ENCODE peak calls at places on chromosomes 3 and 15, in eight cellular contexts. One of them, this sample, is unnamed. For H3K9me3, H3K27me3 and H3K4me1, the result is how much of the 10 kb centered on the place peaks cover.

GRCh38 chr3:172751188-172751571 is 654 bp downstream of the ECT2 start:
- DNase-seq in CD8-positive, alpha-beta T cell: no peak
- DNase-seq in H9: no peak
- DNase-seq in RWPE2: no peak
- DNase-seq in adrenal gland: no peak
- DNase-seq in gastrocnemius medialis: no peak
- DNase-seq in fibroblast of lung: no peak
- DNase-seq in K562: peak
- DNase-seq in this sample: no peak

GRCh38 chr15:75945953-75946352 is 42.3 kb downstream of the FBXO22 start:
- DNase-seq in CD8-positive, alpha-beta T cell: no peak
- DNase-seq in H9: no peak
- DNase-seq in RWPE2: no peak
- DNase-seq in adrenal gland: no peak
- DNase-seq in gastrocnemius medialis: no peak
- DNase-seq in fibroblast of lung: peak
- DNase-seq in K562: no peak
- DNase-seq in this sample: no peak

GRCh38 chr15:27681038-27681437 is 418.1 kb downstream of the OCA2 start:
- DNase-seq in CD8-positive, alpha-beta T cell: no peak
- DNase-seq in H9: no peak
- DNase-seq in RWPE2: no peak
- DNase-seq in adrenal gland: no peak
- DNase-seq in gastrocnemius medialis: no peak
- DNase-seq in fibroblast of lung: peak
- DNase-seq in K562: no peak
- DNase-seq in this sample: no peak

GRCh38 chr3:107978116-107979057 is 112.4 kb downstream of the CD47 start:
- DNase-seq in CD8-positive, alpha-beta T cell: no peak
- DNase-seq in H9: no peak
- DNase-seq in RWPE2: no peak
- DNase-seq in adrenal gland: no peak
- DNase-seq in gastrocnemius medialis: no peak
- DNase-seq in fibroblast of lung: no peak
- DNase-seq in K562: no peak
- DNase-seq in this sample: peak

GRCh38 chr3:39289107-39289506 is 9.3 kb upstream of the CX3CR1 start:
- DNase-seq in CD8-positive, alpha-beta T cell: no peak
- DNase-seq in H9: no peak
- DNase-seq in RWPE2: no peak
- DNase-seq in adrenal gland: no peak
- DNase-seq in gastrocnemius medialis: no peak
- DNase-seq in fibroblast of lung: no peak
- DNase-seq in K562: no peak
- DNase-seq in this sample: no peak

GRCh38 chr3:151067158-151067557 is 18.3 kb upstream of the MED12L start:
- DNase-seq in CD8-positive, alpha-beta T cell: no peak
- DNase-seq in H9: peak
- DNase-seq in RWPE2: no peak
- DNase-seq in adrenal gland: no peak
- DNase-seq in gastrocnemius medialis: no peak
- DNase-seq in fibroblast of lung: no peak
- DNase-seq in K562: peak
- DNase-seq in this sample: no peak

GRCh38 chr3:165103616-165104015 is 25.3 kb upstream of the SI start:
- DNase-seq in CD8-positive, alpha-beta T cell: no peak
- DNase-seq in H9: no peak
- DNase-seq in RWPE2: no peak
- DNase-seq in adrenal gland: no peak
- DNase-seq in gastrocnemius medialis: no peak
- DNase-seq in fibroblast of lung: no peak
- DNase-seq in K562: no peak
- DNase-seq in this sample: no peak

GRCh38 chr3:14253022-14253761 is 74.6 kb downstream of the LSM3 start:
- DNase-seq in CD8-positive, alpha-beta T cell: no peak
- DNase-seq in H9: no peak
- DNase-seq in RWPE2: no peak
- DNase-seq in adrenal gland: no peak
- DNase-seq in gastrocnemius medialis: peak
- DNase-seq in fibroblast of lung: peak
- DNase-seq in K562: peak
- DNase-seq in this sample: no peak

GRCh38 chr3:113758389-113759029 is 11.7 kb downstream of the ATP6V1A start:
- DNase-seq in CD8-positive, alpha-beta T cell: no peak
- DNase-seq in H9: no peak
- DNase-seq in RWPE2: no peak
- DNase-seq in adrenal gland: no peak
- DNase-seq in gastrocnemius medialis: no peak
- DNase-seq in fibroblast of lung: peak
- DNase-seq in K562: no peak
- DNase-seq in this sample: no peak

GRCh38 chr3:20652249-20652648 is 466.2 kb upstream of the SGO1 start:
- DNase-seq in CD8-positive, alpha-beta T cell: no peak
- DNase-seq in H9: no peak
- DNase-seq in RWPE2: no peak
- DNase-seq in adrenal gland: no peak
- DNase-seq in gastrocnemius medialis: no peak
- DNase-seq in fibroblast of lung: no peak
- DNase-seq in K562: no peak
- DNase-seq in this sample: no peak
- H3K9me3 ChIP-seq in CD8-positive, alpha-beta T cell: under half
- H3K9me3 ChIP-seq in H9: under half
- H3K9me3 ChIP-seq in RWPE2: under half
- H3K9me3 ChIP-seq in adrenal gland: under half
- H3K9me3 ChIP-seq in gastrocnemius medialis: under half
- H3K9me3 ChIP-seq in fibroblast of lung: under half
- H3K9me3 ChIP-seq in K562: under half
- H3K9me3 ChIP-seq in this sample: under half

GRCh38 chr3:54818942-54819341 is 108.9 kb downstream of the LRTM1 start:
- DNase-seq in CD8-positive, alpha-beta T cell: no peak
- DNase-seq in H9: no peak
- DNase-seq in RWPE2: no peak
- DNase-seq in adrenal gland: no peak
- DNase-seq in gastrocnemius medialis: no peak
- DNase-seq in fibroblast of lung: peak
- DNase-seq in K562: no peak
- DNase-seq in this sample: no peak

GRCh38 chr3:54822206-54822605 is 105.7 kb downstream of the LRTM1 start:
- DNase-seq in CD8-positive, alpha-beta T cell: no peak
- DNase-seq in H9: no peak
- DNase-seq in RWPE2: no peak
- DNase-seq in adrenal gland: no peak
- DNase-seq in gastrocnemius medialis: peak
- DNase-seq in fibroblast of lung: peak
- DNase-seq in K562: no peak
- DNase-seq in this sample: no peak

GRCh38 chr3:54819926-54820325 is 107.9 kb downstream of the LRTM1 start:
- DNase-seq in CD8-positive, alpha-beta T cell: no peak
- DNase-seq in H9: no peak
- DNase-seq in RWPE2: no peak
- DNase-seq in adrenal gland: no peak
- DNase-seq in gastrocnemius medialis: no peak
- DNase-seq in fibroblast of lung: peak
- DNase-seq in K562: no peak
- DNase-seq in this sample: no peak

GRCh38 chr3:54814224-54814623 is 113.6 kb downstream of the LRTM1 start:
- DNase-seq in CD8-positive, alpha-beta T cell: no peak
- DNase-seq in H9: no peak
- DNase-seq in RWPE2: no peak
- DNase-seq in adrenal gland: no peak
- DNase-seq in gastrocnemius medialis: no peak
- DNase-seq in fibroblast of lung: no peak
- DNase-seq in K562: no peak
- DNase-seq in this sample: no peak

GRCh38 chr3:54817628-54818027 is 110.2 kb downstream of the LRTM1 start:
- DNase-seq in CD8-positive, alpha-beta T cell: no peak
- DNase-seq in H9: no peak
- DNase-seq in RWPE2: no peak
- DNase-seq in adrenal gland: no peak
- DNase-seq in gastrocnemius medialis: no peak
- DNase-seq in fibroblast of lung: peak
- DNase-seq in K562: no peak
- DNase-seq in this sample: no peak
- H3K27me3 ChIP-seq in CD8-positive, alpha-beta T cell: under half
- H3K27me3 ChIP-seq in H9: under half
- H3K27me3 ChIP-seq in RWPE2: under half
- H3K27me3 ChIP-seq in adrenal gland: under half
- H3K27me3 ChIP-seq in gastrocnemius medialis: under half
- H3K27me3 ChIP-seq in fibroblast of lung: under half
- H3K27me3 ChIP-seq in K562: under half
- H3K27me3 ChIP-seq in this sample: under half

DNA sequence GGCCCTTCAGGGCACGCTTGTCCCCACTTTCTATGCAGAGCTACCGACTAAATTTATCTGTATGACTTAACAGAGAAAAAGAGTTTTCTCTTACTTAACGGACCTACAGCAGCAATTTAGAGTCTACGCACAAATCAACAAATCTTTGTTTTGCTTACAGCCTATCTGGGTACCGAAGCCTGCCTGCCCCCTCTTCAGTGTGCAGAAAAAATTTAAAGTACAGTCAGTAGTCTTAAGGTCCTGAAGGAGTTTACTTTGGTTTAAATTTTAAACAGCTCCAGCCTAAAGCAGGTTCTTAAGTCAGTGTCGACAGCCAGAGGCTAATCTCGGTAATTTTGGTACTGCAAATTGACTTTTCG is 570 bp downstream of the SACM1L start:
- DNase-seq in CD8-positive, alpha-beta T cell: no peak
- DNase-seq in H9: no peak
- DNase-seq in RWPE2: no peak
- DNase-seq in adrenal gland: no peak
- DNase-seq in gastrocnemius medialis: no peak
- DNase-seq in fibroblast of lung: no peak
- DNase-seq in K562: no peak
- DNase-seq in this sample: no peak
- H3K4me1 ChIP-seq in CD8-positive, alpha-beta T cell: under half
- H3K4me1 ChIP-seq in H9: under half
- H3K4me1 ChIP-seq in RWPE2: under half
- H3K4me1 ChIP-seq in adrenal gland: half or more
- H3K4me1 ChIP-seq in gastrocnemius medialis: half or more
- H3K4me1 ChIP-seq in fibroblast of lung: under half
- H3K4me1 ChIP-seq in K562: under half
- H3K4me1 ChIP-seq in this sample: half or more

GRCh38 chr3:44499149-44499898 is 21.9 kb upstream of the ZNF445 start:
- DNase-seq in CD8-positive, alpha-beta T cell: no peak
- DNase-seq in H9: no peak
- DNase-seq in RWPE2: no peak
- DNase-seq in adrenal gland: no peak
- DNase-seq in gastrocnemius medialis: no peak
- DNase-seq in fibroblast of lung: no peak
- DNase-seq in K562: no peak
- DNase-seq in this sample: no peak
- H3K9me3 ChIP-seq in CD8-positive, alpha-beta T cell: under half
- H3K9me3 ChIP-seq in H9: under half
- H3K9me3 ChIP-seq in RWPE2: under half
- H3K9me3 ChIP-seq in adrenal gland: under half
- H3K9me3 ChIP-seq in gastrocnemius medialis: under half
- H3K9me3 ChIP-seq in fibroblast of lung: under half
- H3K9me3 ChIP-seq in K562: under half
- H3K9me3 ChIP-seq in this sample: under half

DNA sequence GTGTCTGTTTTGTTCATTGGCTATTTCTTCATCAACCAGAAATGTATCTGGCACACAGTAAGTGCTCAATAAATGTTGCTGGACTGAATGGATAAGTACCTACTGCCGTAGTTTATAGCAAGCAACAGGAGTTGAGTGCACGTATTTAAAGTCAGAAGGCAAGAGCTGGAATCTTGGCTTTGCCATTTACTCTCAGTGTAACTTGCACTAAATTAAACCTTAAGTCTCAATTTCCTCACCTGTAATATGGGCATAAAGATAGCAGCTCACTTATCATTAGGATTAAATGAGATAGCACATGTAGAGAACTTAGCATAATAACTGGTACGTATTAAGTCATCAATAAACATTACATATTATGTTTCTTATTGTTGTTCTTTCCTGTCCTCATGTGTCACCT is 13.0 kb upstream of the FAM174B start:
- DNase-seq in CD8-positive, alpha-beta T cell: no peak
- DNase-seq in H9: no peak
- DNase-seq in RWPE2: no peak
- DNase-seq in adrenal gland: no peak
- DNase-seq in gastrocnemius medialis: no peak
- DNase-seq in fibroblast of lung: no peak
- DNase-seq in K562: no peak
- DNase-seq in this sample: no peak
- H3K27me3 ChIP-seq in CD8-positive, alpha-beta T cell: under half
- H3K27me3 ChIP-seq in H9: under half
- H3K27me3 ChIP-seq in RWPE2: under half
- H3K27me3 ChIP-seq in adrenal gland: under half
- H3K27me3 ChIP-seq in gastrocnemius medialis: under half
- H3K27me3 ChIP-seq in fibroblast of lung: under half
- H3K27me3 ChIP-seq in K562: under half
- H3K27me3 ChIP-seq in this sample: under half

DNA sequence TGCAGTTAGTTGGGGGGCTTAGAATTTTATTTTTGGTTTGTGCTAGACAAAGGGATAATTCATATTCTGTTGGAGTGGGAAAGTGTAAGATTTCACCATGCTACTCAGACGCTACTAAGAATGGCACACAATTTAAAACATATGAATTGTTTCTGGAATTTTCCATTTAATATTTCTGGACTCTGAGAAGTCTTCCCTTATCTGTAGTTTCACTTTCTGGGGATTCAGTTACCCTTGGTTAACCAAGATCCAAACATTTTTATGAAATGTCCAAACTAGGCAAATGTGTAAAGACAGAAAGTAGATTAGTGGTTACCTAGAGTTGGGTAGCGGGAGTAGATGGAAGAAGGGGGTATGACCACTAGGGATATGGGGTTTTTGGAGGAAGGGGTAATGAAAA is 53.1 kb downstream of the TCF12 start:
- DNase-seq in CD8-positive, alpha-beta T cell: no peak
- DNase-seq in H9: no peak
- DNase-seq in RWPE2: no peak
- DNase-seq in adrenal gland: no peak
- DNase-seq in gastrocnemius medialis: no peak
- DNase-seq in fibroblast of lung: peak
- DNase-seq in K562: no peak
- DNase-seq in this sample: no peak
- H3K4me1 ChIP-seq in CD8-positive, alpha-beta T cell: under half
- H3K4me1 ChIP-seq in H9: under half
- H3K4me1 ChIP-seq in RWPE2: under half
- H3K4me1 ChIP-seq in adrenal gland: under half
- H3K4me1 ChIP-seq in gastrocnemius medialis: under half
- H3K4me1 ChIP-seq in fibroblast of lung: under half
- H3K4me1 ChIP-seq in K562: under half
- H3K4me1 ChIP-seq in this sample: under half

GRCh38 chr3:7075901-7076300 is 215.0 kb downstream of the GRM7 start:
- DNase-seq in CD8-positive, alpha-beta T cell: no peak
- DNase-seq in H9: no peak
- DNase-seq in RWPE2: no peak
- DNase-seq in adrenal gland: no peak
- DNase-seq in gastrocnemius medialis: no peak
- DNase-seq in fibroblast of lung: no peak
- DNase-seq in K562: no peak
- DNase-seq in this sample: no peak
- H3K9me3 ChIP-seq in CD8-positive, alpha-beta T cell: under half
- H3K9me3 ChIP-seq in H9: under half
- H3K9me3 ChIP-seq in RWPE2: under half
- H3K9me3 ChIP-seq in adrenal gland: under half
- H3K9me3 ChIP-seq in gastrocnemius medialis: under half
- H3K9me3 ChIP-seq in fibroblast of lung: under half
- H3K9me3 ChIP-seq in K562: under half
- H3K9me3 ChIP-seq in this sample: under half